ENCODE peak calls at places on chromosomes 7 and 10, in nine cellular contexts. X, G, A, Y, F, M, E, L and Z are unnamed samples.

GRCh38 chr10:42781893-42782445 is 626 bp upstream of the BMS1 start:
- DNase-seq in L (no peak), M (peak), F (no peak), X (no peak), E (no peak), Y (no peak), A (no peak), G (no peak), Z (no peak)

GRCh38 chr7:40175725-40176510 is 41.1 kb downstream of the SUGCT start:
- DNase-seq in L (no peak), G (no peak), X (no peak), E (no peak), A (peak), Y (no peak), M (no peak), F (no peak), Z (no peak)

GRCh38 chr10:48509974-48510692 is 94.7 kb downstream of the ARHGAP22 start:
- DNase-seq in X (peak), L (no peak), A (no peak), G (peak), M (peak), Y (no peak), E (peak), F (no peak), Z (no peak)

GRCh38 chr10:48932831-48933670 is 6.6 kb downstream of the LRRC18 start:
- DNase-seq in L (no peak), X (no peak), E (peak), G (no peak), F (no peak), M (no peak), Y (no peak), A (no peak), Z (no peak)

GRCh38 chr10:99984201-99984600 is 25.5 kb downstream of the DNMBP start:
- DNase-seq in E (no peak), Y (no peak), M (no peak), A (peak), F (peak), X (no peak), L (no peak), G (no peak), Z (peak)

GRCh38 chr10:48677625-48678024 is 7.0 kb upstream of the WDFY4 start:
- DNase-seq in M (no peak), G (no peak), A (no peak), X (no peak), E (no peak), L (no peak), Y (no peak), F (no peak), Z (no peak)

GRCh38 chr7:6008668-6009611 is at the start of the genes AIMP2 and PMS2:
- DNase-seq in E (peak), G (peak), A (peak), L (peak), Y (peak), F (peak), X (peak), M (peak), Z (peak)

GRCh38 chr10:16843252-16843870 is 26.1 kb upstream of the RSU1 start:
- DNase-seq in M (no peak), Y (peak), G (peak), F (peak), A (peak), E (no peak), L (peak), X (no peak), Z (peak)

GRCh38 chr10:93701903-93702277 is 502 bp downstream of the FRA10AC1 start:
- DNase-seq in M (peak), L (no peak), G (no peak), A (peak), X (no peak), Y (no peak), F (peak), E (peak), Z (no peak)

GRCh38 chr7:101486764-101487458 is 124.2 kb downstream of the COL26A1 start:
- DNase-seq in M (no peak), A (no peak), E (peak), Y (no peak), F (no peak), L (no peak), X (no peak), G (peak), Z (no peak)

GRCh38 chr7:88111842-88112385 is 107.9 kb downstream of the SRI start:
- DNase-seq in M (no peak), A (no peak), Y (no peak), F (no peak), L (no peak), E (no peak), G (no peak), X (no peak), Z (no peak)

GRCh38 chr10:60806951-60807350 is 28.7 kb downstream of the CDK1 start:
- DNase-seq in Y (no peak), E (no peak), X (no peak), M (no peak), F (no peak), L (no peak), G (peak), A (no peak), Z (no peak)

GRCh38 chr7:128812514-128813168 is 17.6 kb upstream of the FLNC start:
- DNase-seq in X (no peak), Y (no peak), A (no peak), G (no peak), M (no peak), F (no peak), L (no peak), E (peak), Z (no peak)

GRCh38 chr10:102410427-102411073 is 8.0 kb downstream of the PSD start:
- DNase-seq in G (no peak), A (no peak), E (peak), L (no peak), X (no peak), F (peak), M (no peak), Y (no peak), Z (no peak)

GRCh38 chr7:28052933-28053332 is 127.7 kb downstream of the JAZF1 start:
- DNase-seq in A (peak), M (no peak), F (peak), L (no peak), E (no peak), G (no peak), Y (no peak), X (no peak), Z (no peak)

GRCh38 chr10:28375399-28376354 is 72.8 kb upstream of the MPP7 start:
- DNase-seq in F (peak), Y (no peak), M (peak), E (no peak), G (peak), A (peak), X (no peak), L (peak), Z (no peak)

GRCh38 chr7:4718071-4718470 is 36.0 kb downstream of the FOXK1 start:
- DNase-seq in Y (no peak), G (no peak), L (no peak), A (no peak), F (no peak), E (no peak), M (no peak), X (no peak), Z (no peak)

GRCh38 chr10:129978980-129979379 is 14.9 kb upstream of the EBF3 start:
- DNase-seq in G (no peak), L (no peak), M (no peak), E (no peak), F (no peak), Y (no peak), A (no peak), X (no peak), Z (no peak)

GRCh38 chr7:40095226-40095625 is 39.2 kb downstream of the MPLKIP start:
- DNase-seq in F (no peak), X (no peak), L (no peak), A (no peak), Y (no peak), E (no peak), M (no peak), G (no peak), Z (no peak)

GRCh38 chr7:123522061-123522460 is 12.3 kb downstream of the IQUB start:
- DNase-seq in Y (no peak), A (no peak), E (no peak), X (no peak), F (peak), G (no peak), L (no peak), M (peak), Z (no peak)

GRCh38 chr10:132452651-132453469 is 55.9 kb downstream of the PWWP2B start:
- DNase-seq in A (peak), Y (peak), G (peak), X (peak), M (peak), L (no peak), F (peak), E (peak), Z (no peak)

GRCh38 chr7:155205368-155206285 is 92.1 kb upstream of the INSIG1 start:
- DNase-seq in G (peak), X (peak), A (peak), F (peak), Y (no peak), E (peak), L (peak), M (peak), Z (peak)

GRCh38 chr7:1679966-1680730 is 10.1 kb downstream of the ELFN1 start:
- DNase-seq in F (no peak), E (peak), A (no peak), Y (no peak), L (no peak), M (no peak), G (no peak), X (no peak), Z (no peak)

GRCh38 chr7:67359900-67360299 is 363.3 kb downstream of the TYW1 start:
- DNase-seq in E (peak), F (no peak), X (no peak), L (no peak), A (no peak), G (peak), Y (no peak), M (no peak), Z (no peak)

GRCh38 chr7:38535013-38535412 is 96.2 kb downstream of the AMPH start:
- DNase-seq in M (no peak), Y (no peak), E (no peak), L (no peak), G (no peak), A (no peak), X (no peak), F (no peak), Z (no peak)

GRCh38 chr10:91603931-91604331 is 28.9 kb downstream of the PPP1R3C start:
- DNase-seq in F (no peak), X (no peak), A (no peak), G (no peak), M (no peak), E (no peak), Y (no peak), L (no peak), Z (no peak)

GRCh38 chr7:27873981-27874957 is 134.3 kb downstream of the TAX1BP1 start:
- DNase-seq in F (peak), X (no peak), L (no peak), G (no peak), E (no peak), Y (no peak), A (peak), M (peak), Z (no peak)

GRCh38 chr10:101367569-101368453 is 13.8 kb downstream of the BTRC start:
- DNase-seq in G (no peak), Y (no peak), L (peak), F (peak), X (no peak), M (no peak), A (peak), E (no peak), Z (no peak)

GRCh38 chr7:30974605-30975256 is 11.0 kb downstream of the GHRHR start:
- DNase-seq in X (peak), L (peak), G (peak), E (peak), Y (peak), F (peak), A (peak), M (peak), Z (peak)

GRCh38 chr7:134355925-134356324 is 39.2 kb upstream of the SLC35B4 start:
- DNase-seq in L (no peak), X (no peak), A (no peak), Y (no peak), E (no peak), G (no peak), F (no peak), M (peak), Z (no peak)

GRCh38 chr10:48194830-48195229 is 79.7 kb downstream of the FRMPD2 start:
- DNase-seq in G (no peak), F (no peak), E (no peak), A (no peak), Y (no peak), L (peak), X (no peak), M (peak), Z (no peak)

GRCh38 chr10:11612004-11613001 is 853 bp upstream of the USP6NL start:
- DNase-seq in G (no peak), L (no peak), X (peak), F (peak), A (no peak), E (no peak), Y (no peak), M (peak), Z (no peak)

GRCh38 chr7:113179313-113179712 is 61.0 kb upstream of the SMIM30 start:
- DNase-seq in G (no peak), E (no peak), A (peak), X (no peak), L (no peak), Y (no peak), F (no peak), M (peak), Z (no peak)

GRCh38 chr10:74056081-74056818 is 58.3 kb downstream of the VCL start:
- DNase-seq in L (peak), A (peak), G (peak), Y (no peak), M (no peak), X (no peak), F (peak), E (no peak), Z (peak)

GRCh38 chr7:16962986-16963385 is 81.2 kb upstream of the AGR3 start:
- DNase-seq in F (no peak), A (peak), L (no peak), M (no peak), X (no peak), Y (no peak), E (no peak), G (no peak), Z (no peak)

GRCh38 chr7:24290004-24290641 is 6.1 kb downstream of the NPY start:
- DNase-seq in Y (no peak), A (peak), L (peak), E (peak), F (peak), X (peak), G (peak), M (peak), Z (peak)

GRCh38 chr10:130254168-130255061 is 118.2 kb downstream of the GLRX3 start:
- DNase-seq in F (no peak), M (no peak), E (no peak), A (no peak), Y (no peak), G (peak), X (no peak), L (no peak), Z (no peak)

GRCh38 chr10:69382382-69383117 is 34.2 kb downstream of the TACR2 start:
- DNase-seq in X (no peak), L (no peak), F (peak), M (no peak), G (no peak), Y (no peak), A (peak), E (peak), Z (no peak)

GRCh38 chr7:123054357-123055133 is 59.0 kb upstream of the TAS2R16 start:
- DNase-seq in E (peak), F (no peak), G (peak), L (peak), X (no peak), A (no peak), M (no peak), Y (no peak), Z (no peak)

GRCh38 chr7:130901209-130901783 is 167.3 kb upstream of the KLF14 start:
- DNase-seq in X (no peak), F (peak), Y (no peak), A (peak), E (no peak), M (peak), L (peak), G (no peak), Z (no peak)
- H3K9ac ChIP-seq in X (no peak), F (peak), Y (no peak), A (peak), E (no peak), M (peak), L (peak), G (no peak), Z (no peak)

GRCh38 chr10:63812491-63812890 is 291.3 kb downstream of the REEP3 start:
- DNase-seq in Y (no peak), F (no peak), X (no peak), L (no peak), G (no peak), A (no peak), E (no peak), M (no peak), Z (no peak)
- H3K9ac ChIP-seq in Y (no peak), F (no peak), X (no peak), L (no peak), G (no peak), A (no peak), E (no peak), M (no peak), Z (no peak)

DNA sequence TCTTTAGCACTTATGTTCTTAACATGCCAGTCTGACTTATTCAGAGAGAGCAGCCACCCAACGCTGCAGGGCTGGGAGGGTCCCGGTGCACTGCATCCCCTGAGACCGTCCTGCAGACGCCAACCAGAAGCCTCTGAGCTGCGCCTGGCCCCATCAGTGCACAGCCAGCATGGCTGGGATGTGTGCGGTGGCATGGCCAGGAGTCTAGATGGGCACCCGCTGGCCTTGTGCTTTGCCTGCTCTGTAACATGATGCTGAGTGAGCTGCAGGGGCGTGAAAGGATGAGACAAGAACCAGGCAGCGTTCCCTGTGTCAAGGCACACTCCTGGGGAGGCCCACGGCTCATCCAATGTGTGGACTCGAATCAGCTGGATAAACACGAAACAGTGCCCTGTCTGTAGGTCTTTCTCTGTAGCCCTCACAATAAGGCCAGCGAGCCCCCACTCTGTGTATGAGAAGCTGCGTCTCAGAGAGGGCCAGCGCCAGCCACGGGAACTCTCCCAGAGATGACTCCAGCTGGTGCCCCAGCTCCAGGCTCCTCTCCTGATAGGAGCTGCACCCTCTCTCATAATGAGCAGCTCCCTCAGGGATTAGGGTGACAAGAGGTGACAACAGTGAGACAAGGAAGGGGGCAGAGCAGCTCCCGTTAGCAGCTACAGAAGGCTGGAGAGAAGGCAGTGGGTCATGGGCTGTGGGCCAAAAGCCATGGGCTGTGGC is 96.8 kb downstream of the TNS3 start:
- DNase-seq in Y (no peak), M (no peak), E (no peak), X (no peak), A (no peak), F (no peak), G (no peak), L (no peak), Z (no peak)
- H3K9ac ChIP-seq in Y (no peak), M (no peak), E (no peak), X (no peak), A (no peak), F (no peak), G (no peak), L (no peak), Z (no peak)

GRCh38 chr7:116407165-116407564 is 92.4 kb upstream of the CAV2 start:
- DNase-seq in Y (no peak), F (no peak), G (no peak), X (no peak), M (no peak), L (no peak), A (peak), E (no peak), Z (no peak)
- H3K9ac ChIP-seq in Y (no peak), F (no peak), G (no peak), X (no peak), M (no peak), L (no peak), A (no peak), E (no peak), Z (no peak)

GRCh38 chr10:110057461-110057860 is 49.7 kb downstream of the ADD3 start:
- DNase-seq in X (no peak), E (no peak), M (no peak), L (no peak), G (no peak), Y (no peak), F (no peak), A (no peak), Z (no peak)
- H3K9ac ChIP-seq in X (no peak), E (no peak), M (no peak), L (no peak), G (no peak), Y (no peak), F (no peak), A (no peak), Z (no peak)

DNA sequence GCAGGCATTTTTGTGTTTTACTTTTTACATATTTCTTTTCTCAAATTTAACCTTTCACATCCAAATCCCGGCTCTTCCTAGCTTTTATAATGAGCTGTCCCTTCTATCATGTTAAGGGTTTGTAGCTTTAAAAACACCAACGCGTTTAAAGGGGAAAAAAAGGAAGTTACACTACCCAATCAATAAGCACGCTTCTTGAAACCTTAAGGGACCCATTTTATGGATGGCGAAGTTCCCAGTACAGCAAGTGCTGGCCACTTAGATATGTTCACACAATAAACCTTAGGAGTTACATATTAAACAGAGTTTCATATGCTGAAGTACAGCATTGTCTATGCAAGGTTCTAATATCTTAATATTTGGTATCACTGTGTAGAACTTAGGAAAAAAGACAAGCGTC is 1.8 kb downstream of the GNG11 start:
- DNase-seq in L (no peak), E (no peak), A (no peak), M (no peak), G (no peak), Y (no peak), X (no peak), F (no peak), Z (no peak)
- H3K9ac ChIP-seq in L (no peak), E (no peak), A (peak), M (no peak), G (no peak), Y (no peak), X (no peak), F (peak), Z (no peak)

GRCh38 chr7:142598297-142598696 is 151.0 kb upstream of the PRSS1 start:
- DNase-seq in G (no peak), X (no peak), E (no peak), M (no peak), Y (no peak), L (no peak), A (no peak), F (no peak), Z (no peak)
- H3K9ac ChIP-seq in G (no peak), X (no peak), E (no peak), M (no peak), Y (no peak), L (no peak), A (no peak), F (no peak), Z (no peak)

GRCh38 chr10:124946945-124947344 is 5.0 kb downstream of the ZRANB1 start:
- DNase-seq in G (no peak), E (no peak), A (no peak), X (no peak), M (no peak), L (no peak), F (no peak), Y (no peak), Z (no peak)
- H3K9ac ChIP-seq in G (no peak), E (no peak), A (no peak), X (no peak), M (no peak), L (no peak), F (no peak), Y (no peak), Z (no peak)